ENCODE peak calls at places on chromosomes 6 and 20, in eight cellular contexts. R is stomach, I is transverse colon, Z is endothelial cell of umbilical vein, P is spleen, D is HCT116, F is HepG2, U is upper lobe of left lung. N is an unnamed sample.

GRCh38 chr6:128491643-128492206 is 28.7 kb downstream of the PTPRK start:
- DNase-seq in R (no peak), Z (peak; percentile 79), I (no peak), U (no peak), F (no peak), D (no peak), P (no peak), N (no peak)

GRCh38 chr6:11064836-11065235 is 20.7 kb upstream of the ELOVL2 start:
- DNase-seq in F (no peak), I (no peak), R (no peak), U (no peak), Z (no peak), P (no peak), D (no peak), N (no peak)

GRCh38 chr6:82881519-82881918 is 184.1 kb downstream of the UBE3D start:
- DNase-seq in U (no peak), I (no peak), Z (no peak), R (no peak), P (no peak), D (no peak), F (no peak), N (no peak)

GRCh38 chr6:108363756-108364356 is 69.0 kb downstream of the AFG1L start:
- DNase-seq in I (no peak), F (no peak), D (no peak), U (no peak), P (no peak), Z (no peak), R (no peak), N (no peak)

GRCh38 chr6:25279748-25280616 is 808 bp downstream of the CARMIL1 start:
- DNase-seq in F (peak; percentile 30), D (no peak), U (peak; percentile 22), P (no peak), Z (no peak), R (peak; percentile 38), I (peak; percentile 26), N (no peak)

GRCh38 chr6:143015300-143015706 is 45.4 kb upstream of the AIG1 start:
- DNase-seq in P (no peak), Z (no peak), U (no peak), D (no peak), I (no peak), F (no peak), R (no peak), N (no peak)

GRCh38 chr6:156795825-156796224 is 18.6 kb downstream of the ARID1B start:
- DNase-seq in P (no peak), F (no peak), R (no peak), U (peak; percentile 17), D (no peak), I (no peak), Z (no peak), N (no peak)

GRCh38 chr20:8094415-8094818 is 37.6 kb upstream of the PLCB1 start:
- DNase-seq in D (no peak), I (peak; percentile 46), F (no peak), U (no peak), P (no peak), R (peak; percentile 80), Z (peak; percentile 87), N (peak; percentile 95)

GRCh38 chr6:49509342-49509741 is 9.6 kb downstream of the GLYATL3 start:
- DNase-seq in U (no peak), R (no peak), F (peak; percentile 42), P (no peak), Z (no peak), I (no peak), D (no peak), N (no peak)

GRCh38 chr6:36127462-36128016 is 2.8 kb upstream of the MAPK13 start:
- DNase-seq in P (peak; percentile 92), F (peak; percentile 77), R (peak; percentile 41), Z (peak; percentile 87), D (no peak), I (no peak), U (no peak), N (no peak)

GRCh38 chr20:10170261-10170660 is 48.4 kb upstream of the SNAP25 start:
- DNase-seq in I (no peak), Z (no peak), U (no peak), F (no peak), P (no peak), R (no peak), D (no peak), N (no peak)

GRCh38 chr6:56312049-56312448 is 64.7 kb upstream of the COL21A1 start:
- DNase-seq in U (no peak), R (no peak), I (no peak), D (no peak), F (no peak), Z (no peak), P (no peak), N (no peak)

GRCh38 chr6:56311086-56311485 is 63.7 kb upstream of the COL21A1 start:
- DNase-seq in P (no peak), U (no peak), Z (peak; percentile 31), R (no peak), F (no peak), I (no peak), D (no peak), N (no peak)

GRCh38 chr6:56318851-56319250 is 71.5 kb upstream of the COL21A1 start:
- DNase-seq in Z (no peak), U (no peak), I (no peak), F (no peak), R (no peak), P (no peak), D (no peak), N (no peak)

GRCh38 chr6:56311525-56311924 is 64.1 kb upstream of the COL21A1 start:
- DNase-seq in U (no peak), D (no peak), R (no peak), P (no peak), F (no peak), I (no peak), Z (no peak), N (no peak)

DNA sequence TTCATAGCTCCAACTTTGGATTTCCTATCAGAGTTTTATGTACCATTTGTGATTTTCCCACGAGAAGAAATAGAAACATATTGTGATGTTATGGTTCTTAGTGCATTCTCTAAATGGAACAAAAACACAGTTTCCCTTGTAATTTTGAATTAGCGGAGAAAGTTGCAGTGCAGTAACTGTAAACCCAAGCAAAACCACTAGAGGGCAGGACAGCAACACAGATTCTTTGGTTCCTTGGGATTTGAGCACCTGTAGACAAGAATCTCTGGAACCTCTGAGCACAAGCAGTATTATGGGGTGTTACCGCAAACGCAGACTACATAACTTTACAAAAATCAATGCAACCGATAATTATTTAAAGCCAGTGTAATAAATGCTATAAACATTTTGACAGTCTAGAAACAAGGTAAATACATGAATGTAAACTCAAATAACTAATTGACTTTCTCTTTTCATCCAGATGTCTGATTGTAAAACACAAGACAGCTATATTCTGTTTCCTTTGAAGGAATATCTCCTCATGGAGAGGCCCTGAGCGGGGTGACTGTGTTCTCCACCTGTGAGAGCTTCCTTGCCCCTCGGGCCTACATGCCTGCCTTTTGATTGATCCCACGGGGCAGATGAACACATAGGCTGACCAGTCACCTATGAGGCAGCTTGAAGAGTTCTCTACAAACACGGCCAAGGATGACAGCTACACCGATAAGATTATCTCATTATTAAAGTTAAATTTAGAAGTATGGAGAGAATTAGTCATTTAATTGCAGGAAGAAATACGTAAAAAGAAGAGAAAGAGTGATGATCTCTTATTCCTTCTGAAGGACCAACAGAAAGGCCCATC is 67.5 kb upstream of the COL21A1 start:
- DNase-seq in F (peak; percentile 47), I (no peak), R (no peak), U (no peak), P (no peak), D (peak; percentile 52), Z (peak; percentile 72), N (no peak)
- TF ChIP-seq CTCF in F (peak; percentile 80), I (peak; percentile 59), R (no peak), U (peak; percentile 57), P (no peak), D (peak; percentile 59), Z (peak; percentile 62), N (peak; percentile 63)

DNA sequence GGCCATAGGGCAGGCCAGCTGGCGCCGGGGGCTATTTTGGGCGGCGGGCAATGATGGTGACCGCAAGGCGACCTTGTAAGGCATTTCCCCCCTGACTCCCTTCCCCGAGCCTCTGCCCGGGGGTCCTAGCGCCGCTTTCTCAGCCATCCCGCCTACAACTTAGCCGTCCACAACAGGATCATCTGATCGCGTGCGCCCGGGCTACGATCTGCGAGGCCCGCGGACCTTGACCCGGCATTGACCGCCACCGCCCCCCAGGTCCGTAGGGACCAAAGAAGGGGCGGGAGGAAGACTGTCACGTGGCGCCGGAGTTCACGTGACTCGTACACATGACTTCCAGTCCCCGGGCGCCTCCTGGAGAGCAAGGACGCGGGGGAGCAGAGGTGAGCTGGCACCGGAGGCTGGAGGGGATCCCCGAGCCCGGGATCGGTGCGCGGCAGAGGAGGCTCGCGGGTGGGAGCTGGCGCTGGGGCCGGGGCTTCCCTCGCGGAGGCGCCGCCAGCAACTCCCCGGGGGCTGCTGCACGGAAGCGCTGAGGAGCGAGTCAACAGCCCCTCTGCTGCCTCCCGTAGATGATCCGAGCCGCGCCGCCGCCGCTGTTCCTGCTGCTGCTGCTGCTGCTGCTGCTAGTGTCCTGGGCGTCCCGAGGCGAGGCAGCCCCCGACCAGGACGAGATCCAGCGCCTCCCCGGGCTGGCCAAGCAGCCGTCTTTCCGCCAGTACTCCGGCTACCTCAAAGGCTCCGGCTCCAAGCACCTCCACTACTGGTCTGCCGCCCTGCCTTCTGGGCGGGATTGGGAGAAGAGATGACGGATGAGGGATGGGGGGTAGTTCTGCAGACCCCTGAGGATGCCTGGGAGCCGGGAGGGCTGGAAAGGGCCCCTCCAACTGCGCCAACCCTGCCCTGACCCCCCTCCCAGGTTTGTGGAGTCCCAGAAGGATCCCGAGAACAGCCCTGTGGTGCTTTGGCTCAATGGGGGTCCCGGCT is at the start of the genes CTSA and NEURL2:
- DNase-seq in U (peak; percentile 92), I (peak; percentile 97), D (peak; percentile 82), R (peak; percentile 97), Z (peak; percentile 88), P (peak; percentile 97), F (peak; percentile 98), N (peak; percentile 98)
- TF ChIP-seq POLR2A in U (peak; percentile 82), I (peak; percentile 73), D (no peak), R (no peak), Z (peak; percentile 74), P (peak; percentile 19), F (peak; percentile 94), N (peak; percentile 69)

DNA sequence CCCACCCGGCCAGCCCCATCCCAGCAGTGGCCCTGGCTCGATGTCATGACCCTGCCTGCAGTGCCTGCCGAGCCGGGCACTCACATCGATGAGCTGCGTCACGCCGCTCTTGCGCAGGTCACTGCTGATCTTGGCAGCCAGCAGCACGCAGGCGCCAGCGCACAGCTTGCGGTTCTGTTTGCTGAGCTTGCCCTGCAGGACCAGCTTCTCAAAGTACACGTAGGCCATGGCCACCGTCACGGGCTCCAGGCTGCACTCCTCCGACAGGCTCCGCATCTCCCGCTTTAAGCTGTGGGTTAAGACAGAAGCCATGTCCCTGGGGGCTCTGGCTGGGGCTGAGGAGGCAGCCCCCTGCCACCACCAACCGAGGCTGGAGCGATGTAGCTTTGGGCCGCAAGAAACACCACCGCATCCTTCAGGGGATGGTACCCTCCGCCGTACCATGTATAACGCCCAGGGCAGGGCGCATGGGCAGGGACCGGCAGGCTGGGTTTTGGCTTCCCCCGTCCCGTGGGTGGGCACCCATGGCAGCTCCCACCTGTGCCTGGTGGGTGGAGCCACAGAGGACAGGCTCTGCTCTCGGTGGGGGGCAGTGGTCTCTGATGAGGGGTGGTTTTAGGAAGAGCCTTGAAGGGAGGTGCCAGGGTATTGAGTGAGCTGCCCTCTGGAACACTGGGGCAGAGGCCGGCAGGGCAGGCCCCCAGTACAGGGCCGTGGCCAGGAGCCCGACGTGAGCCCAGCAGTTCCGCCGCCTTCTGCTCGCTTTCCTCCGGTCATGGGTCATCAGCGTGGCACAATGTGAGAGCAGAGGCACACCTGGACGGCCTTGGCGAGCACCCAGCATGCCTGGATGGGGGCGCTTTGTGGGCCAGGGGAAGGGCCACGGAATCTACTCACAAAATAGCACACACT is 4.5 kb downstream of the RPS21 start:
- DNase-seq in P (no peak), I (no peak), F (no peak), U (peak; percentile 72), R (peak; percentile 64), D (no peak), Z (no peak), N (no peak)
- TF ChIP-seq POLR2AphosphoS5 in P (peak; percentile 50), I (no peak), F (no peak), U (no peak), R (no peak), D (no peak), Z (no peak), N (no peak)

GRCh38 chr6:39867592-39867991 is 66.7 kb downstream of the MOCS1 start:
- DNase-seq in D (no peak), I (no peak), P (no peak), U (no peak), R (no peak), F (no peak), Z (no peak), N (no peak)
- TF ChIP-seq CTCF in D (no peak), I (peak; percentile 19), P (no peak), U (no peak), R (no peak), F (peak; percentile 54), Z (no peak), N (no peak)